ENCODE peak calls at places on chromosomes 13 and 19, in nine cellular contexts. J is NCI-H1092; G is A673; X is stimulated activated CD4-positive, alpha-beta T cell treated with anti-CD3 and anti-CD28 coated beads, Interleukin-15, amount 100 ng/mL, for 24 hours; N is heart right ventricle; K is activated T-helper 1 cell treated with anti-CD3 and anti-CD28 coated beads, Interleukin-12 subunit alpha, Interleukin-12 subunit beta, Interleukin-2, Interleukin-4 antibody, amounts not matched to agents 30 ng/mL and 10 ng/mL and 1 ng/mL, durations not matched to agents 14 hours and 24 hours and 36 hours; S is endothelial cell; A is effector CD4-positive, alpha-beta T cell; E is cerebellar cortex. C is an unnamed sample.

GRCh38 chr13:49641810-49642291 is 13.5 kb downstream of the ARL11 start:
- DNase-seq in J (no peak), G (no peak), X (no peak), N (peak; percentile 31), K (no peak), S (no peak), A (no peak), E (no peak), C (no peak)

GRCh38 chr13:22793598-22794134 is 387.1 kb upstream of the SGCG start:
- DNase-seq in J (no peak), G (no peak), X (no peak), N (no peak), K (no peak), S (no peak), A (no peak), E (no peak), C (no peak)

GRCh38 chr19:6733338-6734095 is 3.9 kb downstream of the GPR108 start:
- DNase-seq in J (no peak), G (no peak), X (peak; percentile 40), N (no peak), K (no peak), S (no peak), A (no peak), E (no peak), C (no peak)

GRCh38 chr13:80901111-80902014 is 560.4 kb upstream of the SPRY2 start:
- DNase-seq in J (no peak), G (no peak), X (no peak), N (no peak), K (no peak), S (no peak), A (no peak), E (peak; percentile 55), C (no peak)

GRCh38 chr19:8148410-8149231 is 771 bp downstream of the FBN3 start:
- DNase-seq in J (no peak), G (no peak), X (peak; percentile 34), N (no peak), K (no peak), S (peak; percentile 52), A (no peak), E (peak; percentile 36), C (peak; percentile 59)

GRCh38 chr13:39952244-39953233 is 297.1 kb downstream of the COG6 start:
- DNase-seq in J (no peak), G (peak; percentile 96), X (no peak), N (peak; percentile 48), K (no peak), S (no peak), A (no peak), E (no peak), C (peak; percentile 22)

GRCh38 chr19:3549816-3550215 is 7.6 kb downstream of the MFSD12 start:
- DNase-seq in J (no peak), G (no peak), X (no peak), N (no peak), K (no peak), S (no peak), A (no peak), E (no peak), C (no peak)

GRCh38 chr19:45497791-45498190 is 452 bp upstream of the PPM1N start:
- DNase-seq in J (no peak), G (no peak), X (no peak), N (no peak), K (no peak), S (no peak), A (no peak), E (no peak), C (no peak)

C was measured in NCI-H1105 treated with DMSO at 0.1 percent for 48 hours.